ENCODE peak calls at places on chromosomes 11 and 22, in four cellular contexts. Z is body of pancreas, B is Panc1, Q is tibial artery. F is an unnamed sample.
A peak's percentile ranks its signal among the peaks of the same experiment; 100 is the strongest.

GRCh38 chr11:94602430-94603372 is 35.5 kb downstream of the PIWIL4 start:
- DNase-seq in B (peak; percentile 43), Q (no peak), Z (peak; percentile 82), F (no peak)

GRCh38 chr11:119479685-119480275 is 56.8 kb upstream of the THY1 start:
- DNase-seq in Z (no peak), Q (peak; percentile 13), B (no peak), F (peak; percentile 67)

GRCh38 chr11:62400760-62401159 is 18.1 kb upstream of the SCGB1A1 start:
- DNase-seq in Q (peak; percentile 93), Z (peak; percentile 60), B (no peak), F (no peak)

GRCh38 chr11:125164422-125165110 is at the start of gene PKNOX2:
- DNase-seq in Q (peak; percentile 84), Z (peak; percentile 72), B (no peak), F (peak; percentile 94)

GRCh38 chr11:35619030-35619753 is 932 bp downstream of the FJX1 start:
- DNase-seq in Z (peak; percentile 45), Q (peak; percentile 65), B (no peak), F (peak; percentile 75)

GRCh38 chr11:83087035-83087434 is 15.3 kb upstream of the RAB30 start:
- DNase-seq in B (no peak), Z (peak; percentile 40), Q (no peak), F (no peak)

GRCh38 chr11:64409278-64409677 is 50.3 kb downstream of the RPS6KA4 start:
- DNase-seq in Z (no peak), B (no peak), Q (no peak), F (no peak)

GRCh38 chr11:9808943-9809342 is 145.1 kb downstream of the SWAP70 start:
- DNase-seq in Q (no peak), Z (no peak), B (no peak), F (peak; percentile 77)

GRCh38 chr11:57386178-57386945 is 4.1 kb downstream of the PRG2 start:
- DNase-seq in Z (no peak), Q (no peak), B (no peak), F (no peak)

GRCh38 chr11:16981651-16982194 is 32.5 kb downstream of the PLEKHA7 start:
- DNase-seq in Q (peak; percentile 52), B (no peak), Z (peak; percentile 79), F (peak; percentile 77)

GRCh38 chr22:29205598-29206371 is at the start of gene EMID1:
- DNase-seq in Q (no peak), B (no peak), Z (peak; percentile 60), F (peak; percentile 79)

GRCh38 chr11:86637976-86638375 is 34.4 kb downstream of the ME3 start:
- DNase-seq in Z (no peak), Q (no peak), B (no peak), F (no peak)

GRCh38 chr11:127531167-127531566 is 530.6 kb upstream of the KIRREL3 start:
- DNase-seq in Q (no peak), Z (no peak), B (no peak), F (no peak)
- H3K9me3 ChIP-seq in Q (no peaks in the 10 kb centered on the region), Z (no peaks in the 10 kb centered on the region), B (no peaks in the 10 kb centered on the region), F (no peaks in the 10 kb centered on the region)

GRCh38 chr11:72673943-72674828 is at the start of gene PDE2A:
- DNase-seq in Q (no peak), Z (no peak), B (no peak), F (peak; percentile 65)
- H3K27me3 ChIP-seq in Q (peaks cover 96% of the 10 kb centered on the region), Z (peaks cover 4% of the 10 kb centered on the region), B (peaks cover 25% of the 10 kb centered on the region), F (peaks cover 63% of the 10 kb centered on the region)

GRCh38 chr22:48452766-48453165 is 1374.9 kb downstream of the BRD1 start:
- DNase-seq in Q (peak; percentile 47), B (no peak), Z (no peak), F (no peak)
- H3K9me3 ChIP-seq in Q (no peaks in the 10 kb centered on the region), B (no peaks in the 10 kb centered on the region), Z (no peaks in the 10 kb centered on the region), F (no peaks in the 10 kb centered on the region)

GRCh38 chr22:37559521-37559900 is 769 bp upstream of the CDC42EP1 start:
- DNase-seq in B (no peak), Z (no peak), Q (no peak), F (no peak)

GRCh38 chr22:37562049-37562784 is 1.9 kb downstream of the CDC42EP1 start:
- DNase-seq in Z (peak; percentile 57), Q (no peak), B (no peak), F (no peak)

GRCh38 chr22:37560682-37561208 is 465 bp downstream of the CDC42EP1 start:
- DNase-seq in Z (peak; percentile 71), B (no peak), Q (no peak), F (peak; percentile 59)

GRCh38 chr22:37559901-37560681 is at the start of gene CDC42EP1:
- DNase-seq in B (no peak), Q (peak; percentile 83), Z (peak; percentile 77), F (peak; percentile 74)

GRCh38 chr22:37561209-37562048 is 1.1 kb downstream of the CDC42EP1 start:
- DNase-seq in Q (peak; percentile 97), Z (peak; percentile 96), B (no peak), F (peak; percentile 87)
- H3K27me3 ChIP-seq in Q (no peaks in the 10 kb centered on the region), Z (no peaks in the 10 kb centered on the region), B (no peaks in the 10 kb centered on the region), F (peaks cover 35% of the 10 kb centered on the region)

GRCh38 chr22:49648053-49648452 is 179.6 kb downstream of the BRD1 start:
- DNase-seq in Z (no peak), Q (no peak), B (no peak), F (no peak)

GRCh38 chr22:49647346-49648026 is 180.2 kb downstream of the BRD1 start:
- DNase-seq in Z (no peak), B (no peak), Q (no peak), F (no peak)

GRCh38 chr22:49646876-49647275 is 180.8 kb downstream of the BRD1 start:
- DNase-seq in B (no peak), Q (no peak), Z (no peak), F (no peak)

GRCh38 chr22:49649166-49649565 is 178.5 kb downstream of the BRD1 start:
- DNase-seq in Z (no peak), Q (no peak), B (no peak), F (no peak)

GRCh38 chr22:49650336-49651241 is 177.1 kb downstream of the BRD1 start:
- DNase-seq in Q (no peak), B (no peak), Z (no peak), F (no peak)
- H3K9me3 ChIP-seq in Q (no peaks in the 10 kb centered on the region), B (no peaks in the 10 kb centered on the region), Z (no peaks in the 10 kb centered on the region), F (no peaks in the 10 kb centered on the region)

DNA sequence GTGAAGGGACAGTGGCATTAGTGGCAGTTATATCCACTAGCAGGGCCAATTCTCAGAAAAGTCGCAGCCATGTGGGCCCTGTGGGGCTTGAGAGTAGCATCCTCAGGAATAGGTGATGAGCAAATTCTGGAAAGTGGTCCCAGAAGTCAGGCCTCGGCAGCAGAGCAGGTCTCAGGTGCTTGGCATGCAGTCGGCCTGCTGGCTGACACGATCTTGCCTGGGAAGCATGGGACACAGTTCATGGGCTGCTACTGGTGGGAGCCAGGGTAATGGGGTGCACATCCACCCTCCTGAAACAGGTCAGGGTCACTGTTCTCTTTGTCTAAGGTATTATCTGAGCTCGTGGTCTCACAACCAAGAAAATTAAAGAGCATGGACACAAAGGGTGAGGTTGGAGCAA is 36.8 kb upstream of the TMEM45B start:
- DNase-seq in Q (no peak), B (no peak), Z (no peak), F (no peak)
- H3K27me3 ChIP-seq in Q (no peaks in the 10 kb centered on the region), B (no peaks in the 10 kb centered on the region), Z (no peaks in the 10 kb centered on the region), F (no peaks in the 10 kb centered on the region)

GRCh38 chr22:48051796-48052620 is 1289.6 kb downstream of the TBC1D22A start:
- DNase-seq in Z (no peak), B (no peak), Q (no peak), F (no peak)

GRCh38 chr22:48047722-48048500 is 1285.5 kb downstream of the TBC1D22A start:
- DNase-seq in Q (no peak), B (no peak), Z (no peak), F (no peak)

GRCh38 chr22:48049116-48049515 is 1286.7 kb downstream of the TBC1D22A start:
- DNase-seq in Q (no peak), Z (no peak), B (no peak), F (no peak)

GRCh38 chr22:48052621-48052890 is 1290.1 kb downstream of the TBC1D22A start:
- DNase-seq in B (no peak), Z (no peak), Q (no peak), F (no peak)

DNA sequence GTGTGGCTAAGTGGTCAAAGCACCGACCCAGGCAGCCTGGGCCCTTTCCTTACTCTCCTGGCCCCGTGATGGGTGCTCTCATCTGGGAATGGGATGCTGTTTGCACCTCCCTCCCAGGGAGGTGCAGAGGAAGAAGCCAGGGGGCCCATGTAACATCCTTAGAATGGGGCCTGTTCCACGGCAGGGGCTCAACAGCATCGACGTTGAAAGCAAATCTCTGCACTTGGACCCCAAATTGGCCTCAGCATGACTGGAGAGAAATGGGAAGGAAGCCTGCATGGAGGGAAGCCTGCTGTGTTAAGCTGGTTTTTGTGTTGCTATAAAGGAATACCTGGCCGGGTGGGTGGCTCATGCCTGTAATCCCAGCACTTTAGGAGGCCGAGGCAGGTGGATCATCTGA is 1288.4 kb downstream of the TBC1D22A start:
- DNase-seq in B (no peak), Z (no peak), Q (no peak), F (no peak)
- H3K9me3 ChIP-seq in B (no peaks in the 10 kb centered on the region), Z (no peaks in the 10 kb centered on the region), Q (no peaks in the 10 kb centered on the region), F (no peaks in the 10 kb centered on the region)

GRCh38 chr11:114176321-114176720 is 116.8 kb downstream of the ZBTB16 start:
- DNase-seq in B (no peak), Q (peak; percentile 63), Z (peak; percentile 86), F (no peak)
- H3K27me3 ChIP-seq in B (peaks cover 24% of the 10 kb centered on the region), Q (no peaks in the 10 kb centered on the region), Z (no peaks in the 10 kb centered on the region), F (no peaks in the 10 kb centered on the region)

GRCh38 chr22:27583930-27584329 is 217.6 kb downstream of the MN1 start:
- DNase-seq in B (no peak), Q (no peak), Z (no peak), F (no peak)
- H3K9me3 ChIP-seq in B (no peaks in the 10 kb centered on the region), Q (no peaks in the 10 kb centered on the region), Z (no peaks in the 10 kb centered on the region), F (no peaks in the 10 kb centered on the region)